ENCODE peak calls at places on chromosomes 7 and 10, in eight cellular contexts. M, D, Q, Z, O, S, Y and J are unnamed samples.

GRCh38 chr7:55026867-55027490 is 8.2 kb downstream of the EGFR start:
- DNase-seq in Q (no peak), D (no peak), S (no peak), M (no peak), O (no peak), Z (no peak), Y (no peak), J (no peak)

GRCh38 chr10:59012839-59013238 is 163.6 kb upstream of the PHYHIPL start:
- DNase-seq in M (no peak), Q (no peak), Z (no peak), D (no peak), Y (no peak), O (no peak), S (peak; percentile 28), J (no peak)

GRCh38 chr10:125159486-125159931 is 854 bp downstream of the CTBP2 start:
- DNase-seq in O (no peak), D (no peak), Z (no peak), S (no peak), Q (peak; percentile 57), M (peak; percentile 71), Y (peak; percentile 44), J (peak; percentile 24)

GRCh38 chr10:19904202-19904661 is 88.0 kb downstream of the PLXDC2 start:
- DNase-seq in O (no peak), M (no peak), D (no peak), Z (no peak), Q (no peak), S (no peak), Y (no peak), J (no peak)

GRCh38 chr10:131889755-131890154 is 11.1 kb upstream of the PPP2R2D start:
- DNase-seq in Y (no peak), D (no peak), O (no peak), Z (no peak), Q (no peak), S (no peak), M (no peak), J (no peak)

GRCh38 chr10:52740913-52741675 is 31.5 kb downstream of the MBL2 start:
- DNase-seq in Y (peak; percentile 72), Z (no peak), O (no peak), S (peak; percentile 0), Q (peak; percentile 69), M (peak; percentile 53), D (peak; percentile 77), J (peak; percentile 83)

GRCh38 chr7:27709137-27710075 is 30.6 kb upstream of the TAX1BP1 start:
- DNase-seq in M (no peak), S (no peak), D (peak; percentile 80), Y (no peak), O (no peak), Q (peak; percentile 80), Z (no peak), J (no peak)

GRCh38 chr7:67105382-67105781 is 108.7 kb downstream of the TYW1 start:
- DNase-seq in Q (no peak), M (no peak), D (peak; percentile 8), O (no peak), S (no peak), Z (no peak), Y (no peak), J (no peak)

GRCh38 chr7:93575555-93576397 is 1.3 kb upstream of the CALCR start:
- DNase-seq in D (peak; percentile 49), Q (no peak), O (no peak), Z (no peak), S (no peak), M (no peak), Y (peak; percentile 20), J (no peak)

GRCh38 chr7:66352071-66352470 is 146.9 kb downstream of the TPST1 start:
- DNase-seq in Y (no peak), Z (no peak), Q (no peak), D (peak; percentile 82), S (no peak), M (no peak), O (no peak), J (no peak)

GRCh38 chr7:131733604-131734003 is 177.2 kb upstream of the PODXL start:
- DNase-seq in Y (no peak), D (no peak), S (no peak), Z (no peak), O (no peak), Q (no peak), M (no peak), J (no peak)

GRCh38 chr10:29119374-29119773 is 169.5 kb upstream of the LYZL1 start:
- DNase-seq in D (peak; percentile 28), Z (no peak), Q (peak; percentile 57), S (no peak), Y (peak; percentile 61), M (no peak), O (no peak), J (peak; percentile 47)

GRCh38 chr10:100872034-100872791 is 40.5 kb upstream of the SLF2 start:
- DNase-seq in Z (peak; percentile 26), O (no peak), Q (no peak), M (peak; percentile 88), S (no peak), D (peak; percentile 62), Y (peak; percentile 89), J (peak; percentile 84)